ENCODE peak calls at places on chromosomes 12 and 14, in four cellular contexts. I, O, V and Y are unnamed samples.

GRCh38 chr14:100400115-100400514 is 77.0 kb downstream of the SLC25A47 start:
- DNase-seq in I (no peak), V (no peak), O (no peak), Y (no peak)

GRCh38 chr12:102948941-102949352 is 8.5 kb upstream of the ASCL1 start:
- DNase-seq in O (peak), V (no peak), I (peak), Y (peak)

GRCh38 chr12:11716794-11717532 is 67.5 kb downstream of the ETV6 start:
- DNase-seq in I (peak), V (no peak), O (no peak), Y (no peak)

GRCh38 chr14:81162941-81163340 is 57.8 kb downstream of the GTF2A1 start:
- DNase-seq in V (no peak), O (peak), I (peak), Y (no peak)

GRCh38 chr12:107912421-107913004 is 138.0 kb downstream of the ASCL4 start:
- DNase-seq in I (no peak), O (peak), V (no peak), Y (peak)

GRCh38 chr14:101035466-101036225 is 132.1 kb upstream of the RTL1 start:
- DNase-seq in I (no peak), V (no peak), O (no peak), Y (no peak)

GRCh38 chr14:91714805-91715204 is 17.1 kb downstream of the CATSPERB start:
- DNase-seq in O (peak), V (no peak), I (no peak), Y (no peak)

GRCh38 chr12:93137656-93138612 is 208.8 kb upstream of the EEA1 start:
- DNase-seq in I (peak), V (no peak), O (peak), Y (no peak)

GRCh38 chr14:68421116-68421515 is 371.8 kb downstream of the ZFP36L1 start:
- DNase-seq in V (no peak), O (peak), I (no peak), Y (no peak)

GRCh38 chr14:68427550-68427890 is 365.3 kb downstream of the ZFP36L1 start:
- DNase-seq in V (no peak), O (no peak), I (no peak), Y (no peak)

GRCh38 chr14:68423686-68424085 is 369.2 kb downstream of the ZFP36L1 start:
- DNase-seq in V (no peak), I (no peak), O (no peak), Y (no peak)

GRCh38 chr14:68426661-68427549 is 366.0 kb downstream of the ZFP36L1 start:
- DNase-seq in I (no peak), O (peak), V (no peak), Y (no peak)

GRCh38 chr14:68424443-68425172 is 368.3 kb downstream of the ZFP36L1 start:
- DNase-seq in V (no peak), O (no peak), I (no peak), Y (no peak)
- H3K56ac ChIP-seq in V (no peak), O (no peak), I (no peak), Y (no peak)

DNA sequence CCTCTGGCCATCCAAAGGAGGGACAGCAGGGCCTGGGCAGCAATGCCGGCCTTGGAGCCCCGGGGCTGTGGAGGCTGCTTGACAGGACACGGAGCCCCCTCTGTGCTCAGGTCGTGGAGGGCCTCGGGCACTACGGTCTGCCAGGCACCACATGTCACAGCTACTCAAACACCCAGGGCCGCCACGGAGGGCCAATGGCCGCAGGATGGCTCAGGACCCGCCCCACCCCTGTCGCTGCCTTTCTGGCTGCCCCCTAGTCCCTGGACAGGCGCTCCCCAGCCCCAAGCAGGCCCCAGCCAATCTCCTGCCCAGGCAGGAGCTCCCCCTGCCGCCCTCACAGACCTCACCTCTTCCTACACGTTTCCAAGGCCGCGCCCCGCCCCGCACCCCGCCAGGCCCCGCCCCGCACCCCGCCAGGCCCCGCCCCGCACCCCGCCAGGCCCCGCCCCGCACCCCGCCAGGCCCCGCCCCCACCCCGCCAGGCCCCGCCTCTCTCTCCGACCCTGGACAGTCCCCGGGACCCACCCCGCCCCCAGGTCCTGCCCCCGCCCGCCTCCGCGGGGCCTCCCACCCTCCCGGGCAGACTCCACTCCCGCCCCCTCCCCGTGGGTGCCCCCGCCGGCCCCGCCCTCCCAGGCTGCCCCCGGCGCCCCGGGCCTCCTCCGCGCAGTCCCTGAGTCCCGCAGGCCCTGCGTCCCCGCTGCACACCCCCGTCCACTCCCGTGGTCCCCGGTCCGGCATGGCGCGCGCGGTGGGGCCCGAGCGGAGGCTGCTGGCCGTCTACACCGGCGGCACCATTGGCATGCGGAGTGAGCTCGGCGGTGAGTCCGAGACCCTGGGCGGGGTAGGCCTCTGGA is at the start of gene ASPG:
- DNase-seq in V (peak), O (peak), I (no peak), Y (peak)
- H2AK5ac ChIP-seq in V (no peak), O (no peak), I (no peak), Y (no peak)

DNA sequence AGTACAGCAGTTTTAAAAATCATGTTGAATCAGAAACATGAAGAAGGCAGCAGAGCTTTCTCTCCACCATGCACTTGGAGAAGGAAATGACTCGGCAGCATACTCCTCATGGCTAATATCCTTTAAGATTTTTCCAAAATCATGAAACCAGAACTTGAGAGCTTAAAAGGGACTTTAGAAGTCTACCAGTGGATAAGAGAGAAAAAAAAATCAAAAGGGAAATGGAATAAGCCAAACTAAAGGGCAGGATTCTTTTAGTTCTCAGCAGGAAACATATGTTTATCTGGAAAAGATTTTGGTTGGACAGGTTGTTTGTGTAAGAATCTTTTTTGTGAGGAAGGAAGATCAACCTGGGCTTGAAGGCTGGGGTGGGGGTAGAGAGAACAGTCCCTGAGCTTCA is 111.8 kb downstream of the PRKCH start:
- DNase-seq in V (no peak), O (no peak), I (peak), Y (no peak)
- H3K56ac ChIP-seq in V (no peak), O (no peak), I (no peak), Y (no peak)

GRCh38 chr14:68506021-68506644 is 286.7 kb downstream of the ZFP36L1 start:
- DNase-seq in I (peak), O (peak), V (no peak), Y (no peak)
- H2AK5ac ChIP-seq in I (peak), O (no peak), V (peak), Y (no peak)

GRCh38 chr12:124676725-124677462 is 109.5 kb upstream of the NCOR2 start:
- DNase-seq in V (no peak), I (no peak), O (no peak), Y (no peak)
- H3K56ac ChIP-seq in V (no peak), I (no peak), O (no peak), Y (no peak)

DNA sequence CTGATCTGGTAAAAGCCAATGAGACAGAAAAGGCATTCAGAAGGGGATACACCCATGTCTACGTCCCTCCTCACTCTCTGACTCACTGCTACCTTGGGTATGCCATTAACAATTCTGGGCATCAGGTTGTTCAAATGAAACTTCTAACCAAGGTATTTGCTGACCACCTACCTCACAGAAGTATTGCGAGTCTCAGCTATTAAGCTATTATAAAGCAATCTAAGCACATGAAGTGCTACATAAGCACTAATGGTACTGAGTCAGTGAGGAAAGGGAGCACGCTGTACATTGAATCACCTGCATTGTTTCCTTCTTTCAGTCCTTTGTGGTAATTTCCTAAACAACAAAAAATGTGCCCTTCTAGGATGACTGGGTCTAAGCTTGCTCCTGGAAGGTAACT is 62.8 kb upstream of the CCDC91 start:
- DNase-seq in I (no peak), O (no peak), V (no peak), Y (no peak)
- H2AK5ac ChIP-seq in I (no peak), O (no peak), V (no peak), Y (no peak)

GRCh38 chr14:93156693-93157369 is 27.9 kb downstream of the MOAP1 start:
- DNase-seq in V (no peak), I (no peak), O (peak), Y (no peak)
- H3K56ac ChIP-seq in V (no peak), I (no peak), O (peak), Y (no peak)

GRCh38 chr12:70741266-70741665 is 104.0 kb upstream of the PTPRB start:
- DNase-seq in I (no peak), O (no peak), V (no peak), Y (no peak)

GRCh38 chr12:70732287-70732686 is 95.1 kb upstream of the PTPRB start:
- DNase-seq in I (no peak), V (no peak), O (no peak), Y (no peak)

GRCh38 chr12:70733385-70733784 is 96.2 kb upstream of the PTPRB start:
- DNase-seq in O (peak), I (peak), V (peak), Y (no peak)

GRCh38 chr12:70739741-70740140 is 102.5 kb upstream of the PTPRB start:
- DNase-seq in O (no peak), I (no peak), V (no peak), Y (no peak)

DNA sequence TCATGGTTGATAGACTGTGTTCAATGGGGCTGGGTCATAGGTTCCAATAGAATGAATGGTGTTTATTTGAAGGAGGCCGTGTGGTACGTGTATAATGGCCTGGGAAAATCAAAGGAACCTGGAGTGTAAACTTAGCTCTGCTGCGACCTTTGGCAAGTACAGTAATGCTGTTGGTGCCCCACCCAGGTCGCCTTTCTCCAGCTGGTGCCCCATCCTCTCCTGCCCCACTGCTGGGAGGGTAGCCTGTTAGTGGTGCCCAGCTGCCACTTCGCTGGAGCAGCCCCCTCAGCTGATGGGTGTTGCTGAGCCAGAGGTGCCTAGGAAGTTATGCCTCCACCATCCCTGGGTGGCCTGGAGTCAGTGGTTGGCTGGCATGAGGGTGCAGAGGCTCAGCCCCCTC is 99.5 kb upstream of the PTPRB start:
- DNase-seq in I (no peak), V (no peak), O (no peak), Y (no peak)
- H2AK5ac ChIP-seq in I (no peak), V (no peak), O (no peak), Y (no peak)

DNA sequence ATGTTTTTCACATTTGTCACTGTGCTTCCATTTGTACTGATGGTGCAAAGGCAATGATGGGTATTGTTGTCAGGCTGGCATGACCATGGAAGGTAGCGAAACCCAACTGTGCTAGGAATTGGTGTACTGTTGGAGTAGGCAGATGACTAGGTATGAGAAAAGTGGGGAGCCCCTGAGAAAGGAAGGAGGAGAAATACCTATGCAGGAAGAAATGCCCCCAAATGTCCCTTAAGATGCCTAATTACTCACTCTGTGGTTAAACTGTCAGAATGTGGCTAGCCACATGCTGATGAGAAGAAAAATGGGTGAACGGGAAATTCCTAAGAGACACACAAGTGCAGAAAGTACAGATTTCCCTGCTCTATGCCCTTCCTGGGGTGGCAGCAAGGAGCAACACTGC is 339.1 kb downstream of the TMEM132D start:
- DNase-seq in V (no peak), I (no peak), O (no peak), Y (no peak)
- H3K56ac ChIP-seq in V (no peak), I (no peak), O (no peak), Y (no peak)

GRCh38 chr12:46415552-46415951 is 43.0 kb upstream of the SLC38A2 start:
- DNase-seq in I (no peak), V (no peak), O (no peak), Y (no peak)
- H2AK5ac ChIP-seq in I (no peak), V (no peak), O (no peak), Y (no peak)